ENCODE peak calls at places on chromosomes 3 and 15, in four cellular contexts. A is neural progenitor cell, R is mucosa of gallbladder, U is stomach. K is an unnamed sample.

GRCh38 chr3:150861851-150862250 is 43.4 kb downstream of the MINDY4B start:
- DNase-seq in A (no peak), R (no peak), U (no peak), K (no peak)

GRCh38 chr3:73530030-73530411 is 94.7 kb downstream of the PDZRN3 start:
- DNase-seq in A (no peak), R (no peak), U (no peak), K (no peak)

GRCh38 chr3:195698325-195699147 is 22.2 kb upstream of the MUC20 start:
- DNase-seq in A (peak; percentile 63), R (no peak), U (no peak), K (no peak)

GRCh38 chr15:39573287-39573686 is 7.6 kb upstream of the THBS1 start:
- DNase-seq in A (no peak), R (no peak), U (no peak), K (no peak)

GRCh38 chr3:32276279-32276841 is 37.9 kb downstream of the CMTM8 start:
- DNase-seq in A (no peak), R (no peak), U (no peak), K (no peak)

GRCh38 chr15:52682776-52683175 is 3.6 kb upstream of the ATOSA start:
- DNase-seq in A (no peak), R (no peak), U (no peak), K (no peak)

GRCh38 chr3:31051226-31051625 is 156.8 kb upstream of the GADL1 start:
- DNase-seq in A (no peak), R (no peak), U (no peak), K (no peak)

GRCh38 chr15:85609492-85609891 is 185.2 kb downstream of the KLHL25 start:
- DNase-seq in A (no peak), R (no peak), U (no peak), K (no peak)

GRCh38 chr3:59212128-59212764 is 162.4 kb upstream of the CFAP20DC start:
- DNase-seq in A (peak; percentile 62), R (peak; percentile 19), U (no peak), K (no peak)

GRCh38 chr3:113673593-113673992 is 22.8 kb downstream of the USF3 start:
- DNase-seq in A (no peak), R (no peak), U (no peak), K (no peak)

GRCh38 chr15:66840615-66841014 is 138.6 kb downstream of the SMAD6 start:
- DNase-seq in A (no peak), R (no peak), U (no peak), K (no peak)

GRCh38 chr3:185824467-185825378 is at the start of gene IGF2BP2:
- DNase-seq in A (peak; percentile 96), R (peak; percentile 72), U (peak; percentile 78), K (peak; percentile 86)

GRCh38 chr3:192514754-192515660 is 212.3 kb downstream of the FGF12 start:
- DNase-seq in A (peak; percentile 84), R (peak; percentile 14), U (peak; percentile 31), K (no peak)

GRCh38 chr15:39854161-39854560 is 65.9 kb downstream of the GPR176 start:
- DNase-seq in A (no peak), R (no peak), U (no peak), K (no peak)

GRCh38 chr3:189267981-189268613 is 96.3 kb downstream of the TPRG1 start:
- DNase-seq in A (peak; percentile 10), R (no peak), U (no peak), K (no peak)

GRCh38 chr3:193593666-193594025 is 638 bp downstream of the OPA1 start:
- DNase-seq in A (peak; percentile 49), R (no peak), U (no peak), K (no peak)

GRCh38 chr3:97835761-97836160 is 13.9 kb downstream of the CRYBG3 start:
- DNase-seq in A (no peak), R (no peak), U (no peak), K (no peak)

GRCh38 chr3:111277226-111277625 is 205.6 kb downstream of the NECTIN3 start:
- DNase-seq in A (peak; percentile 74), R (no peak), U (no peak), K (no peak)

GRCh38 chr3:133885241-133885711 is 10.4 kb downstream of the RAB6B start:
- DNase-seq in A (no peak), R (no peak), U (no peak), K (no peak)

GRCh38 chr3:62559831-62560445 is 186.6 kb upstream of the FEZF2 start:
- DNase-seq in A (peak; percentile 14), R (no peak), U (no peak), K (no peak)

GRCh38 chr15:67762610-67763368 is 62.5 kb upstream of the SKOR1 start:
- DNase-seq in A (no peak), R (no peak), U (no peak), K (no peak)

GRCh38 chr3:66138336-66139234 is 82.2 kb upstream of the SLC25A26 start:
- DNase-seq in A (peak; percentile 79), R (peak; percentile 58), U (peak; percentile 61), K (peak; percentile 64)

GRCh38 chr15:41043276-41043675 is 72.8 kb downstream of the INO80 start:
- DNase-seq in A (no peak), R (no peak), U (no peak), K (no peak)

GRCh38 chr3:195003006-195003892 is 267.7 kb downstream of the XXYLT1 start:
- DNase-seq in A (no peak), R (peak; percentile 7), U (no peak), K (peak; percentile 77)

GRCh38 chr15:45535486-45536042 is 13.0 kb upstream of the SLC30A4 start:
- DNase-seq in A (no peak), R (no peak), U (no peak), K (no peak)

GRCh38 chr15:68210409-68210756 is 5.3 kb upstream of the CALML4 start:
- DNase-seq in A (no peak), R (no peak), U (no peak), K (peak; percentile 46)

GRCh38 chr3:111794701-111795100 is 64.4 kb upstream of the PHLDB2 start:
- DNase-seq in A (no peak), R (no peak), U (no peak), K (no peak)

GRCh38 chr15:70165811-70166284 is 68.1 kb upstream of the TLE3 start:
- DNase-seq in A (no peak), R (peak; percentile 38), U (peak; percentile 38), K (no peak)

GRCh38 chr3:38031022-38031994 is 1.9 kb upstream of the PLCD1 start:
- DNase-seq in A (no peak), R (peak; percentile 78), U (peak; percentile 71), K (peak; percentile 68)

GRCh38 chr3:189974372-189974771 is 146.3 kb downstream of the P3H2 start:
- DNase-seq in A (no peak), R (no peak), U (no peak), K (no peak)

GRCh38 chr3:46369675-46370132 is 1.0 kb upstream of the CCR5 start:
- DNase-seq in A (no peak), R (no peak), U (no peak), K (no peak)

GRCh38 chr3:108091498-108092259 is 848 bp upstream of the CD47 start:
- DNase-seq in A (peak; percentile 42), R (no peak), U (peak; percentile 43), K (no peak)

GRCh38 chr3:41369838-41370237 is 170.5 kb downstream of the CTNNB1 start:
- DNase-seq in A (no peak), R (no peak), U (no peak), K (no peak)

GRCh38 chr3:124557433-124558232 is 172.6 kb upstream of the UMPS start:
- DNase-seq in A (no peak), R (peak; percentile 43), U (peak; percentile 38), K (no peak)

K was measured in sciatic nerve.